ENCODE peak calls at places on chromosome 9, in six cellular contexts. One of them, this sample, is unnamed.

GRCh38 chr9:2596003-2596402 is 25.6 kb upstream of the VLDLR start:
- DNase-seq in body of pancreas: no peak
- DNase-seq in CD8-positive, alpha-beta T cell: no peak
- DNase-seq in keratinocyte: no peak
- DNase-seq in left lung: no peak
- DNase-seq in foreskin keratinocyte: no peak
- DNase-seq in this sample: no peak

GRCh38 chr9:32725066-32725860 is 58.1 kb upstream of the TMEM215 start:
- DNase-seq in body of pancreas: no peak
- DNase-seq in CD8-positive, alpha-beta T cell: no peak
- DNase-seq in keratinocyte: no peak
- DNase-seq in left lung: no peak
- DNase-seq in foreskin keratinocyte: no peak
- DNase-seq in this sample: no peak

GRCh38 chr9:89529243-89530030 is 31.5 kb upstream of the SEMA4D start:
- DNase-seq in body of pancreas: no peak
- DNase-seq in CD8-positive, alpha-beta T cell: no peak
- DNase-seq in keratinocyte: no peak
- DNase-seq in left lung: no peak
- DNase-seq in foreskin keratinocyte: no peak
- DNase-seq in this sample: no peak

GRCh38 chr9:109549386-109549785 is 51.3 kb upstream of the PTPN3 start:
- DNase-seq in body of pancreas: no peak
- DNase-seq in CD8-positive, alpha-beta T cell: no peak
- DNase-seq in keratinocyte: no peak
- DNase-seq in left lung: no peak
- DNase-seq in foreskin keratinocyte: no peak
- DNase-seq in this sample: no peak

GRCh38 chr9:81420024-81420423 is 269.3 kb downstream of the TLE1 start:
- DNase-seq in body of pancreas: no peak
- DNase-seq in CD8-positive, alpha-beta T cell: no peak
- DNase-seq in keratinocyte: no peak
- DNase-seq in left lung: no peak
- DNase-seq in foreskin keratinocyte: no peak
- DNase-seq in this sample: no peak

GRCh38 chr9:129697111-129697955 is 31.9 kb downstream of the PRRX2 start:
- DNase-seq in body of pancreas: peak; percentile 28
- DNase-seq in CD8-positive, alpha-beta T cell: peak; percentile 20
- DNase-seq in keratinocyte: no peak
- DNase-seq in left lung: peak; percentile 41
- DNase-seq in foreskin keratinocyte: no peak
- DNase-seq in this sample: peak; percentile 83

GRCh38 chr9:97943308-97943855 is 5.4 kb upstream of the HEMGN start:
- DNase-seq in body of pancreas: no peak
- DNase-seq in CD8-positive, alpha-beta T cell: no peak
- DNase-seq in keratinocyte: no peak
- DNase-seq in left lung: no peak
- DNase-seq in foreskin keratinocyte: no peak
- DNase-seq in this sample: no peak

GRCh38 chr9:16796304-16796825 is 74.1 kb downstream of the BNC2 start:
- DNase-seq in body of pancreas: no peak
- DNase-seq in CD8-positive, alpha-beta T cell: no peak
- DNase-seq in keratinocyte: no peak
- DNase-seq in left lung: no peak
- DNase-seq in foreskin keratinocyte: no peak
- DNase-seq in this sample: no peak

GRCh38 chr9:107472581-107473335 is 16.8 kb downstream of the KLF4 start:
- DNase-seq in body of pancreas: no peak
- DNase-seq in CD8-positive, alpha-beta T cell: no peak
- DNase-seq in keratinocyte: no peak
- DNase-seq in left lung: no peak
- DNase-seq in foreskin keratinocyte: no peak
- DNase-seq in this sample: no peak

GRCh38 chr9:101445353-101446029 is 9.9 kb upstream of the ALDOB start:
- DNase-seq in body of pancreas: no peak
- DNase-seq in CD8-positive, alpha-beta T cell: no peak
- DNase-seq in keratinocyte: no peak
- DNase-seq in left lung: no peak
- DNase-seq in foreskin keratinocyte: no peak
- DNase-seq in this sample: no peak

GRCh38 chr9:78676009-78676408 is 379.1 kb downstream of the PSAT1 start:
- DNase-seq in body of pancreas: no peak
- DNase-seq in CD8-positive, alpha-beta T cell: no peak
- DNase-seq in keratinocyte: no peak
- DNase-seq in left lung: no peak
- DNase-seq in foreskin keratinocyte: no peak
- DNase-seq in this sample: no peak

GRCh38 chr9:3553076-3553765 is 27.4 kb upstream of the RFX3 start:
- DNase-seq in body of pancreas: no peak
- DNase-seq in CD8-positive, alpha-beta T cell: no peak
- DNase-seq in keratinocyte: no peak
- DNase-seq in left lung: no peak
- DNase-seq in foreskin keratinocyte: no peak
- DNase-seq in this sample: no peak

DNA sequence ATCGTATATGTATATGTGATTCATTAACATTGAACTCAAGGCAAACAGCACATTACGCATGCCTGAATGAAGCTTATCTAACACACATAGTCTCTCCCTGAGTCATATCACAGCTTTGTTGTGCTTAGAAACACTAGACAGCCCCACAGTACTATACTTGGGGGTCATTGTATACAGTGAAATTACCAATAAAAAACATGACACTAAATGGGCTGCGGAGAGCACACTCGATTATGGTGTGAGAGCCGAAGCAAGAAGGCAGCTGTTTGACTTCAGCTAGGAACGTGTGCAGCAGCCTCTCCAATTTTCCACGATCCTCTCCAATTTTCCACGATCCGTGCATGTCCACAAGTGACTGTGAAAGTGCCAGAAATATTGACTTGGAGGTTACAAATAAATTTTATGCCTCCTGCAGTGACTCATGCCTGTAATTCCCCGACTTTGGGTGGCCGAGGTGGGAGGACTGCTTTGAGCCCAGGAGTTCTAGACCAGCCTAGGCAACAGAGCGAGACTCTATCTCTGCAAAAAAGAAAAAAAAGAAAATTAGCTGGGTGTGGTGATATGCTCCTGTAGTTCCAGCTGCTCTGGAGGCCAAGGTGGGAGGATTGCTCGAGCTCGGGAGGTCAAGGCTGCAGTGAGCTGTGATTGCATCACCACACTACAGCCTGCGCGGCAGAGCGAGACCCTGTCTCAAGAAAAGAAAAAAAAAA is 102.4 kb downstream of the DAPK1 start:
- DNase-seq in body of pancreas: no peak
- DNase-seq in CD8-positive, alpha-beta T cell: no peak
- DNase-seq in keratinocyte: no peak
- DNase-seq in left lung: no peak
- DNase-seq in foreskin keratinocyte: peak; percentile 29
- DNase-seq in this sample: no peak
- H3K4me1 ChIP-seq in body of pancreas: peaks cover 68% of the 10 kb centered on the region
- H3K4me1 ChIP-seq in CD8-positive, alpha-beta T cell: peaks cover 4% of the 10 kb centered on the region
- H3K4me1 ChIP-seq in keratinocyte: no peaks in the 10 kb centered on the region
- H3K4me1 ChIP-seq in left lung: peaks cover 59% of the 10 kb centered on the region
- H3K4me1 ChIP-seq in foreskin keratinocyte: no peaks in the 10 kb centered on the region
- H3K4me1 ChIP-seq in this sample: peaks cover 21% of the 10 kb centered on the region

DNA sequence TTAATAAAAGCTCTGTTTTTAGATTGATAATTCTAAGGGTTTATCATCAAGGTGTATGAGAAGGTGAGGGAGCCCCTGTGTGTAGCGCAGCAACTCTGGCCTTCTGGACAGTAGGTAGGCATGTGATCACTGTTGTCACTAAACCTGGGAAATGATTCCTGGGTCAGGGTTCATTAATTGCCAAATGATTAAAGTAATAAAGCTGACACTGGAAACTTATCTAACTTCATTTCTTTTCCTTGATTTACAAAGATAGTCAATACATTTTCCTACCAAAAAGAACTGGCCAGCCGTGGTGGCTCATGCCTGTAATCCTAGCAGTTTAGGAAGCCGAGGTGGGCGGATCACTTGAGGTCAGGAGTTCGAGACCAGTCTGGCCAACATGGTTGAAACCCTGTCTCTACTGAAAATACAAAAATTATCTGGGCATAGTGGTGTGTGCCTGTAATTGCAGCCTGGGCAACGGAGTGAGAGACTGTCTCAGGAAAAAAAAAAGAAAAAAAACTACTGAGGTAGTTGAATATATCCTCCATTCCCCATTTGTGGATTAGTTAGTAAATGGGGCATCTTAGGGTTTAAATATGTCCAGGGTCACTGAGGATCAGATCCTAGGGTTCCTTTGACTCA is 2.4 kb downstream of the EHMT1 start:
- DNase-seq in body of pancreas: no peak
- DNase-seq in CD8-positive, alpha-beta T cell: no peak
- DNase-seq in keratinocyte: no peak
- DNase-seq in left lung: no peak
- DNase-seq in foreskin keratinocyte: no peak
- DNase-seq in this sample: peak; percentile 20
- TF ChIP-seq CTCF in body of pancreas: no peak
- TF ChIP-seq CTCF in CD8-positive, alpha-beta T cell: no peak
- TF ChIP-seq CTCF in keratinocyte: peak; percentile 46
- TF ChIP-seq CTCF in left lung: peak; percentile 35
- TF ChIP-seq CTCF in foreskin keratinocyte: peak; percentile 50
- TF ChIP-seq CTCF in this sample: peak; percentile 32

GRCh38 chr9:38046669-38047300 is 22.2 kb downstream of the SHB start:
- DNase-seq in body of pancreas: peak; percentile 80
- DNase-seq in CD8-positive, alpha-beta T cell: no peak
- DNase-seq in keratinocyte: peak; percentile 79
- DNase-seq in left lung: peak; percentile 43
- DNase-seq in foreskin keratinocyte: peak; percentile 68
- DNase-seq in this sample: no peak
- H3K4me1 ChIP-seq in body of pancreas: peaks cover 81% of the 10 kb centered on the region
- H3K4me1 ChIP-seq in CD8-positive, alpha-beta T cell: no peaks in the 10 kb centered on the region
- H3K4me1 ChIP-seq in keratinocyte: peaks cover 70% of the 10 kb centered on the region
- H3K4me1 ChIP-seq in left lung: peaks cover 66% of the 10 kb centered on the region
- H3K4me1 ChIP-seq in foreskin keratinocyte: peaks cover 54% of the 10 kb centered on the region
- H3K4me1 ChIP-seq in this sample: peaks cover 6% of the 10 kb centered on the region

GRCh38 chr9:135480942-135481315 is 1.3 kb downstream of the PPP1R26 start:
- DNase-seq in body of pancreas: no peak
- DNase-seq in CD8-positive, alpha-beta T cell: no peak
- DNase-seq in keratinocyte: no peak
- DNase-seq in left lung: no peak
- DNase-seq in foreskin keratinocyte: no peak
- DNase-seq in this sample: no peak
- TF ChIP-seq CTCF in body of pancreas: no peak
- TF ChIP-seq CTCF in CD8-positive, alpha-beta T cell: no peak
- TF ChIP-seq CTCF in keratinocyte: peak; percentile 8
- TF ChIP-seq CTCF in left lung: no peak
- TF ChIP-seq CTCF in foreskin keratinocyte: peak; percentile 9
- TF ChIP-seq CTCF in this sample: no peak

GRCh38 chr9:128551652-128552152 is 685 bp upstream of the SPTAN1 start:
- DNase-seq in body of pancreas: no peak
- DNase-seq in CD8-positive, alpha-beta T cell: no peak
- DNase-seq in keratinocyte: no peak
- DNase-seq in left lung: no peak
- DNase-seq in foreskin keratinocyte: no peak
- DNase-seq in this sample: no peak
- H3K4me1 ChIP-seq in body of pancreas: peaks cover 38% of the 10 kb centered on the region
- H3K4me1 ChIP-seq in CD8-positive, alpha-beta T cell: peaks cover 49% of the 10 kb centered on the region
- H3K4me1 ChIP-seq in keratinocyte: peaks cover 43% of the 10 kb centered on the region
- H3K4me1 ChIP-seq in left lung: peaks cover 61% of the 10 kb centered on the region
- H3K4me1 ChIP-seq in foreskin keratinocyte: peaks cover 35% of the 10 kb centered on the region
- H3K4me1 ChIP-seq in this sample: peaks cover 8% of the 10 kb centered on the region

GRCh38 chr9:137837345-137838278 is 40.0 kb upstream of the CACNA1B start:
- DNase-seq in body of pancreas: no peak
- DNase-seq in CD8-positive, alpha-beta T cell: no peak
- DNase-seq in keratinocyte: no peak
- DNase-seq in left lung: no peak
- DNase-seq in foreskin keratinocyte: no peak
- DNase-seq in this sample: no peak

GRCh38 chr9:137834846-137835546 is 42.6 kb upstream of the CACNA1B start:
- DNase-seq in body of pancreas: no peak
- DNase-seq in CD8-positive, alpha-beta T cell: no peak
- DNase-seq in keratinocyte: no peak
- DNase-seq in left lung: no peak
- DNase-seq in foreskin keratinocyte: no peak
- DNase-seq in this sample: no peak

GRCh38 chr9:137838576-137838975 is 39.0 kb upstream of the CACNA1B start:
- DNase-seq in body of pancreas: no peak
- DNase-seq in CD8-positive, alpha-beta T cell: no peak
- DNase-seq in keratinocyte: no peak
- DNase-seq in left lung: no peak
- DNase-seq in foreskin keratinocyte: no peak
- DNase-seq in this sample: no peak

GRCh38 chr9:137836151-137836830 is 41.3 kb upstream of the CACNA1B start:
- DNase-seq in body of pancreas: no peak
- DNase-seq in CD8-positive, alpha-beta T cell: no peak
- DNase-seq in keratinocyte: no peak
- DNase-seq in left lung: no peak
- DNase-seq in foreskin keratinocyte: no peak
- DNase-seq in this sample: no peak

DNA sequence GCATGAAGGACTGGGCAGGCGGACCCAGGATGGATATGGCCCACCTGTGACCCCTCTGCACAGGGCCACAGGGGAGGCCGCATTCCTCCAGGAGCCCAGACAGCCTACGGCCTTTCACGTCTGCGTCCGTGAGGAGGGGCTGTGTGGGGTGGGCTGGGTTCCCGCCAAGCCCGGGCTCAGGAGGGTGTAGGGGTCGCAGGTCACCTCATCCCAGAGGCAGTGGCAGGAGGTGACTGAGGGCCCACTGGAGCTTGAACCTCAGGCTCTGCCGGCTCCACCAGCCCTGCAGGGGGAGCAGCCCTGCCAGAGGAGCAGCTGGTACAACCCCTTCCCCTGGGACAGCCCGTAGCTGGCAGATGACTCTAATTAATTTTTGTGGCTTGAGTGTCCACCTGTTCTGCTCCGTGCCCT is 40.7 kb upstream of the CACNA1B start:
- DNase-seq in body of pancreas: no peak
- DNase-seq in CD8-positive, alpha-beta T cell: no peak
- DNase-seq in keratinocyte: no peak
- DNase-seq in left lung: no peak
- DNase-seq in foreskin keratinocyte: no peak
- DNase-seq in this sample: peak; percentile 52
- TF ChIP-seq CTCF in body of pancreas: no peak
- TF ChIP-seq CTCF in CD8-positive, alpha-beta T cell: no peak
- TF ChIP-seq CTCF in keratinocyte: no peak
- TF ChIP-seq CTCF in left lung: no peak
- TF ChIP-seq CTCF in foreskin keratinocyte: peak; percentile 4
- TF ChIP-seq CTCF in this sample: peak; percentile 40

DNA sequence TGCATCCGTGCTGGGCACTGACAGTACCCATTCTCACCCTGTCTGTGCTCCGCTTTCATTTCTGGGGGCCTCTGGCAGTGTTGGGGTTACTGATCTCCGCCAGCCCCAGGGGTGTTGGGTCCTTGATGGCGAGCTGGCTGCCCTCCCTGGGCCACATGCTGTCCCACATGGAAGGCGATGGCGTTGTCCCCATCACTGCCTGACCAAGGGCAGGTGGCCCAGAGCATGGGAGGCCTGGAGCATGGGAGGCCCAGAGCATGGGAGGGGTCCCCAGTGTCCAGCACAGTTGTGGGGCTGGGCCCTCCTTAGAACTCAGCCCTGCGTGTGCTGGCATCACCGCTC is 50.9 kb downstream of the RXRA start:
- DNase-seq in body of pancreas: no peak
- DNase-seq in CD8-positive, alpha-beta T cell: no peak
- DNase-seq in keratinocyte: no peak
- DNase-seq in left lung: no peak
- DNase-seq in foreskin keratinocyte: no peak
- DNase-seq in this sample: no peak
- H3K4me1 ChIP-seq in body of pancreas: peaks cover 95% of the 10 kb centered on the region
- H3K4me1 ChIP-seq in CD8-positive, alpha-beta T cell: peaks cover 13% of the 10 kb centered on the region
- H3K4me1 ChIP-seq in keratinocyte: peaks cover 86% of the 10 kb centered on the region
- H3K4me1 ChIP-seq in left lung: peaks cover 100% of the 10 kb centered on the region
- H3K4me1 ChIP-seq in foreskin keratinocyte: peaks cover 27% of the 10 kb centered on the region
- H3K4me1 ChIP-seq in this sample: peaks cover 37% of the 10 kb centered on the region

GRCh38 chr9:91421022-91421765 is 2.4 kb downstream of the NFIL3 start:
- DNase-seq in body of pancreas: peak; percentile 27
- DNase-seq in CD8-positive, alpha-beta T cell: no peak
- DNase-seq in keratinocyte: no peak
- DNase-seq in left lung: peak; percentile 47
- DNase-seq in foreskin keratinocyte: no peak
- DNase-seq in this sample: peak; percentile 35
- TF ChIP-seq CTCF in body of pancreas: peak; percentile 15
- TF ChIP-seq CTCF in CD8-positive, alpha-beta T cell: no peak
- TF ChIP-seq CTCF in keratinocyte: peak; percentile 24
- TF ChIP-seq CTCF in left lung: no peak
- TF ChIP-seq CTCF in foreskin keratinocyte: peak; percentile 51
- TF ChIP-seq CTCF in this sample: peak; percentile 39

This sample was measured in BE2C.